ENCODE peak calls at places on chromosomes 6 and 20, in nine cellular contexts. One of them, this sample, is unnamed.
A peak's percentile ranks its signal among the peaks of the same experiment; 100 is the strongest.

GRCh38 chr6:15148356-15149058 is 97.4 kb upstream of the JARID2 start:
- DNase-seq in stomach: no peak
- DNase-seq in glutamatergic neuron: peak; percentile 38
- DNase-seq in lower lobe of right lung: no peak
- DNase-seq in CD8-positive, alpha-beta T cell: no peak
- DNase-seq in BE2C: no peak
- DNase-seq in neural crest cell: no peak
- DNase-seq in omental fat pad: no peak
- DNase-seq in foreskin fibroblast: peak; percentile 89
- DNase-seq in this sample: peak; percentile 45

GRCh38 chr20:63457737-63458136 is 14.7 kb downstream of the KCNQ2 start:
- DNase-seq in BE2C: peak; percentile 69
- DNase-seq in neural crest cell: no peak
- DNase-seq in foreskin fibroblast: peak; percentile 36
- DNase-seq in lower lobe of right lung: no peak
- DNase-seq in CD8-positive, alpha-beta T cell: no peak
- DNase-seq in stomach: peak; percentile 31
- DNase-seq in glutamatergic neuron: no peak
- DNase-seq in omental fat pad: no peak
- DNase-seq in this sample: no peak

GRCh38 chr20:9409981-9410380 is 104.4 kb upstream of the LAMP5 start:
- DNase-seq in glutamatergic neuron: no peak
- DNase-seq in stomach: no peak
- DNase-seq in BE2C: no peak
- DNase-seq in neural crest cell: no peak
- DNase-seq in lower lobe of right lung: no peak
- DNase-seq in foreskin fibroblast: peak; percentile 84
- DNase-seq in CD8-positive, alpha-beta T cell: no peak
- DNase-seq in omental fat pad: no peak
- DNase-seq in this sample: peak; percentile 52

GRCh38 chr20:35226126-35226774 is at the start of gene MMP24:
- DNase-seq in stomach: no peak
- DNase-seq in BE2C: no peak
- DNase-seq in glutamatergic neuron: peak; percentile 33
- DNase-seq in foreskin fibroblast: no peak
- DNase-seq in omental fat pad: no peak
- DNase-seq in neural crest cell: no peak
- DNase-seq in lower lobe of right lung: no peak
- DNase-seq in CD8-positive, alpha-beta T cell: no peak
- DNase-seq in this sample: no peak

GRCh38 chr20:45944151-45944964 is 9.9 kb downstream of the PCIF1 start:
- DNase-seq in foreskin fibroblast: no peak
- DNase-seq in BE2C: no peak
- DNase-seq in neural crest cell: no peak
- DNase-seq in omental fat pad: no peak
- DNase-seq in lower lobe of right lung: no peak
- DNase-seq in glutamatergic neuron: no peak
- DNase-seq in CD8-positive, alpha-beta T cell: no peak
- DNase-seq in stomach: no peak
- DNase-seq in this sample: no peak

GRCh38 chr6:15389759-15390723 is 144.2 kb downstream of the JARID2 start:
- DNase-seq in stomach: no peak
- DNase-seq in lower lobe of right lung: no peak
- DNase-seq in foreskin fibroblast: peak; percentile 62
- DNase-seq in neural crest cell: peak; percentile 63
- DNase-seq in BE2C: peak; percentile 68
- DNase-seq in glutamatergic neuron: peak; percentile 52
- DNase-seq in omental fat pad: no peak
- DNase-seq in CD8-positive, alpha-beta T cell: no peak
- DNase-seq in this sample: no peak

GRCh38 chr20:63942250-63943006 is 13.8 kb downstream of the UCKL1 start:
- DNase-seq in lower lobe of right lung: peak; percentile 74
- DNase-seq in omental fat pad: no peak
- DNase-seq in CD8-positive, alpha-beta T cell: no peak
- DNase-seq in foreskin fibroblast: peak; percentile 33
- DNase-seq in BE2C: peak; percentile 66
- DNase-seq in neural crest cell: no peak
- DNase-seq in stomach: peak; percentile 69
- DNase-seq in glutamatergic neuron: peak; percentile 82
- DNase-seq in this sample: no peak

GRCh38 chr20:58557713-58558335 is 42.6 kb upstream of the APCDD1L start:
- DNase-seq in glutamatergic neuron: no peak
- DNase-seq in foreskin fibroblast: peak; percentile 53
- DNase-seq in CD8-positive, alpha-beta T cell: no peak
- DNase-seq in BE2C: no peak
- DNase-seq in lower lobe of right lung: no peak
- DNase-seq in neural crest cell: no peak
- DNase-seq in omental fat pad: no peak
- DNase-seq in stomach: no peak
- DNase-seq in this sample: no peak

GRCh38 chr6:143538374-143538773 is 26.9 kb upstream of the FUCA2 start:
- DNase-seq in CD8-positive, alpha-beta T cell: no peak
- DNase-seq in neural crest cell: no peak
- DNase-seq in omental fat pad: no peak
- DNase-seq in BE2C: no peak
- DNase-seq in foreskin fibroblast: no peak
- DNase-seq in glutamatergic neuron: no peak
- DNase-seq in stomach: no peak
- DNase-seq in lower lobe of right lung: no peak
- DNase-seq in this sample: no peak

GRCh38 chr6:73942581-73942980 is 246.6 kb downstream of the CD109 start:
- DNase-seq in CD8-positive, alpha-beta T cell: no peak
- DNase-seq in neural crest cell: no peak
- DNase-seq in stomach: no peak
- DNase-seq in lower lobe of right lung: no peak
- DNase-seq in foreskin fibroblast: peak; percentile 87
- DNase-seq in omental fat pad: no peak
- DNase-seq in BE2C: no peak
- DNase-seq in glutamatergic neuron: no peak
- DNase-seq in this sample: no peak
- TF ChIP-seq CTCF in CD8-positive, alpha-beta T cell: no peak
- TF ChIP-seq CTCF in neural crest cell: no peak
- TF ChIP-seq CTCF in stomach: no peak
- TF ChIP-seq CTCF in lower lobe of right lung: no peak
- TF ChIP-seq CTCF in foreskin fibroblast: no peak
- TF ChIP-seq CTCF in omental fat pad: no peak
- TF ChIP-seq CTCF in BE2C: no peak
- TF ChIP-seq CTCF in glutamatergic neuron: no peak
- TF ChIP-seq CTCF in this sample: no peak

GRCh38 chr20:41956316-41957050 is 338.3 kb upstream of the CHD6 start:
- DNase-seq in stomach: no peak
- DNase-seq in foreskin fibroblast: no peak
- DNase-seq in neural crest cell: no peak
- DNase-seq in lower lobe of right lung: no peak
- DNase-seq in CD8-positive, alpha-beta T cell: no peak
- DNase-seq in omental fat pad: no peak
- DNase-seq in glutamatergic neuron: peak; percentile 36
- DNase-seq in BE2C: peak; percentile 45
- DNase-seq in this sample: no peak
- TF ChIP-seq CTCF in stomach: peak; percentile 32
- TF ChIP-seq CTCF in foreskin fibroblast: no peak
- TF ChIP-seq CTCF in neural crest cell: peak; percentile 78
- TF ChIP-seq CTCF in lower lobe of right lung: peak; percentile 36
- TF ChIP-seq CTCF in CD8-positive, alpha-beta T cell: no peak
- TF ChIP-seq CTCF in omental fat pad: no peak
- TF ChIP-seq CTCF in glutamatergic neuron: peak; percentile 58
- TF ChIP-seq CTCF in BE2C: peak; percentile 95
- TF ChIP-seq CTCF in this sample: peak; percentile 22

DNA sequence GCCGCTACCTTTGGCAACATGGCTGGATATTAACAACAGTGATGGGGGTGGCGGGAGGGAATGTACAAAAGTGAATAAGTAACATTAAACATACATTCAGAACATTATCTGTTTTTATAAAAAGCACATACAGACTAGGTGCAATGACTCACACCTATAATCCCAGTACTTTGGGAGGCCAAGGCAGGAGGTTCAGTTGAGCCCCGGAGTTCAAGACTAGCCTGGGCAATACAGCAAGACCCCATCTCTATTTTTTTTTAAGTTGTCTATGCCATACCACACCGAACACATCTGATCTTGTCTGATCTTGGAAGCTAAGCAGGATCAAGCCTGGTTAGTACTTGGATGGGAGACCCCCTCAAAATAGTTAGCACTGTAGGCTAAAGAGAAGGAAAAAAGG is 1.7 kb upstream of the HCK start:
- DNase-seq in foreskin fibroblast: no peak
- DNase-seq in glutamatergic neuron: no peak
- DNase-seq in stomach: peak; percentile 8
- DNase-seq in CD8-positive, alpha-beta T cell: no peak
- DNase-seq in omental fat pad: no peak
- DNase-seq in BE2C: no peak
- DNase-seq in lower lobe of right lung: no peak
- DNase-seq in neural crest cell: no peak
- DNase-seq in this sample: no peak
- TF ChIP-seq CTCF in foreskin fibroblast: no peak
- TF ChIP-seq CTCF in glutamatergic neuron: no peak
- TF ChIP-seq CTCF in stomach: no peak
- TF ChIP-seq CTCF in CD8-positive, alpha-beta T cell: no peak
- TF ChIP-seq CTCF in omental fat pad: no peak
- TF ChIP-seq CTCF in BE2C: no peak
- TF ChIP-seq CTCF in lower lobe of right lung: no peak
- TF ChIP-seq CTCF in neural crest cell: no peak
- TF ChIP-seq CTCF in this sample: no peak

GRCh38 chr6:74939309-74939708 is 266.5 kb downstream of the COL12A1 start:
- DNase-seq in CD8-positive, alpha-beta T cell: no peak
- DNase-seq in BE2C: no peak
- DNase-seq in foreskin fibroblast: peak; percentile 11
- DNase-seq in omental fat pad: no peak
- DNase-seq in stomach: no peak
- DNase-seq in glutamatergic neuron: no peak
- DNase-seq in neural crest cell: no peak
- DNase-seq in lower lobe of right lung: no peak
- DNase-seq in this sample: no peak
- TF ChIP-seq CTCF in CD8-positive, alpha-beta T cell: no peak
- TF ChIP-seq CTCF in BE2C: no peak
- TF ChIP-seq CTCF in foreskin fibroblast: no peak
- TF ChIP-seq CTCF in omental fat pad: no peak
- TF ChIP-seq CTCF in stomach: no peak
- TF ChIP-seq CTCF in glutamatergic neuron: no peak
- TF ChIP-seq CTCF in neural crest cell: no peak
- TF ChIP-seq CTCF in lower lobe of right lung: no peak
- TF ChIP-seq CTCF in this sample: no peak

DNA sequence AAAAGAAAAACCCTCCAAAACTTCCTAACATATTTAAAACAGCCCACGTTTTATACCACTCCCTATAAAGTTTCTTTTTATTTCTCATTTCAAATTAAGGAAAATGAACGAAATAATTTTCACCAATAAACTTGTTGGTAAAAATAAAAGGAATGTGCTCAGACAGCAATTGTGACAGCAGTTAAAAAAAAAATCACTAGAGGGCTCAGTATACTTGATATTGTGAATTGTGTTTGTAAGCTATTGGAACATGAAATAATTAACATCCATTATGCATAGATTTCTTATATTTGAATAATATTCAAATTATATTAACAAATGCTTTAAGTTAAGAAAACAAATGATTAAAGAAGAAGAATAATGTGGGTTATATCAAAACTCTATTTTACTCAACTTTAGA is 105.5 kb downstream of the ASCC3 start:
- DNase-seq in CD8-positive, alpha-beta T cell: no peak
- DNase-seq in glutamatergic neuron: no peak
- DNase-seq in omental fat pad: no peak
- DNase-seq in neural crest cell: no peak
- DNase-seq in lower lobe of right lung: no peak
- DNase-seq in foreskin fibroblast: peak; percentile 3
- DNase-seq in stomach: no peak
- DNase-seq in BE2C: no peak
- DNase-seq in this sample: no peak
- TF ChIP-seq CTCF in CD8-positive, alpha-beta T cell: no peak
- TF ChIP-seq CTCF in glutamatergic neuron: no peak
- TF ChIP-seq CTCF in omental fat pad: no peak
- TF ChIP-seq CTCF in neural crest cell: no peak
- TF ChIP-seq CTCF in lower lobe of right lung: no peak
- TF ChIP-seq CTCF in foreskin fibroblast: peak; percentile 11
- TF ChIP-seq CTCF in stomach: no peak
- TF ChIP-seq CTCF in BE2C: no peak
- TF ChIP-seq CTCF in this sample: no peak

DNA sequence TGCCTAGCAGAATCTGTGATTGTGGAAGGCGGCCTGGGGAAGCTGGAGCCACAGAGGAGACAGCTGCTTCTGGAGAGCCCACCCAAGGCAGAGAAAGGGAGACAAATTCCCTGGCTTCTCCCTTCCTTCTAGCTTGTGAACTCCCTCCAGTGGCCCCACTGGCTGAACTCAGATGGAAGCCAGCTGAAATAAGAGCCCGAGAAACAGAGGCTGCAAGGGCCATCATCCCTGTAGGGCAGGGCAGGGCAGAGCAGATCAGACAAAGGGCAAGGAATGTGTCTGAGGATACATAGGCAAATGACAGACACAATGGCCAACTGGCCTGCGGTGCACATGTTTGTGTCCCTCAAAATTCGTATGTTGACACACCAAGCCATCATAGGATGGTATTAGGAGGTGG is 25.3 kb downstream of the MDFI start:
- DNase-seq in neural crest cell: no peak
- DNase-seq in glutamatergic neuron: no peak
- DNase-seq in omental fat pad: no peak
- DNase-seq in foreskin fibroblast: no peak
- DNase-seq in lower lobe of right lung: peak; percentile 26
- DNase-seq in CD8-positive, alpha-beta T cell: no peak
- DNase-seq in BE2C: no peak
- DNase-seq in stomach: no peak
- DNase-seq in this sample: no peak
- TF ChIP-seq CTCF in neural crest cell: no peak
- TF ChIP-seq CTCF in glutamatergic neuron: no peak
- TF ChIP-seq CTCF in omental fat pad: no peak
- TF ChIP-seq CTCF in foreskin fibroblast: no peak
- TF ChIP-seq CTCF in lower lobe of right lung: no peak
- TF ChIP-seq CTCF in CD8-positive, alpha-beta T cell: no peak
- TF ChIP-seq CTCF in BE2C: no peak
- TF ChIP-seq CTCF in stomach: no peak
- TF ChIP-seq CTCF in this sample: no peak

GRCh38 chr20:40336530-40336929 is 352.5 kb downstream of the MAFB start:
- DNase-seq in BE2C: no peak
- DNase-seq in glutamatergic neuron: no peak
- DNase-seq in foreskin fibroblast: no peak
- DNase-seq in lower lobe of right lung: no peak
- DNase-seq in CD8-positive, alpha-beta T cell: no peak
- DNase-seq in stomach: no peak
- DNase-seq in omental fat pad: no peak
- DNase-seq in neural crest cell: no peak
- DNase-seq in this sample: no peak
- TF ChIP-seq CTCF in BE2C: no peak
- TF ChIP-seq CTCF in glutamatergic neuron: no peak
- TF ChIP-seq CTCF in foreskin fibroblast: no peak
- TF ChIP-seq CTCF in lower lobe of right lung: no peak
- TF ChIP-seq CTCF in CD8-positive, alpha-beta T cell: no peak
- TF ChIP-seq CTCF in stomach: no peak
- TF ChIP-seq CTCF in omental fat pad: no peak
- TF ChIP-seq CTCF in neural crest cell: no peak
- TF ChIP-seq CTCF in this sample: no peak

GRCh38 chr6:106064766-106065165 is 21.4 kb upstream of the PRDM1 start:
- DNase-seq in CD8-positive, alpha-beta T cell: no peak
- DNase-seq in stomach: no peak
- DNase-seq in foreskin fibroblast: no peak
- DNase-seq in lower lobe of right lung: no peak
- DNase-seq in BE2C: no peak
- DNase-seq in neural crest cell: no peak
- DNase-seq in glutamatergic neuron: no peak
- DNase-seq in omental fat pad: no peak
- DNase-seq in this sample: no peak
- TF ChIP-seq CTCF in CD8-positive, alpha-beta T cell: no peak
- TF ChIP-seq CTCF in stomach: no peak
- TF ChIP-seq CTCF in foreskin fibroblast: no peak
- TF ChIP-seq CTCF in lower lobe of right lung: no peak
- TF ChIP-seq CTCF in BE2C: no peak
- TF ChIP-seq CTCF in neural crest cell: no peak
- TF ChIP-seq CTCF in glutamatergic neuron: no peak
- TF ChIP-seq CTCF in omental fat pad: no peak
- TF ChIP-seq CTCF in this sample: no peak